ENCODE peak calls at places on chromosomes 3 and 15, in six cellular contexts. V is foreskin fibroblast, M is heart left ventricle, O is thyroid gland, R is psoas muscle, K is SK-N-SH. D is an unnamed sample.

GRCh38 chr15:58631319-58631718 is 118.2 kb downstream of the ADAM10 start:
- DNase-seq in O (no peak), K (no peak), M (no peak), R (no peak), V (no peak), D (no peak)

GRCh38 chr3:189622629-189623028 is 8.6 kb upstream of the TP63 start:
- DNase-seq in V (no peak), R (no peak), M (no peak), O (no peak), K (no peak), D (no peak)

GRCh38 chr3:9250236-9250635 is 790 bp upstream of the SRGAP3 start:
- DNase-seq in R (no peak), V (no peak), K (peak; percentile 38), M (no peak), O (no peak), D (no peak)

GRCh38 chr3:135907422-135908165 is 57.9 kb upstream of the PPP2R3A start:
- DNase-seq in V (no peak), M (no peak), K (no peak), O (peak; percentile 5), R (no peak), D (no peak)

GRCh38 chr3:40847571-40847992 is 322.8 kb downstream of the ZNF621 start:
- DNase-seq in K (no peak), O (no peak), V (no peak), M (peak; percentile 21), R (no peak), D (no peak)

GRCh38 chr3:10548997-10549396 is 43.6 kb upstream of the ATP2B2 start:
- DNase-seq in K (no peak), V (no peak), R (no peak), M (no peak), O (no peak), D (no peak)

GRCh38 chr3:45978348-45978747 is 17.3 kb downstream of the FYCO1 start:
- DNase-seq in M (no peak), R (no peak), O (peak; percentile 95), K (no peak), V (no peak), D (peak; percentile 82)

GRCh38 chr3:156978471-156978961 is 152.4 kb downstream of the LEKR1 start:
- DNase-seq in V (peak; percentile 12), R (no peak), O (no peak), K (no peak), M (no peak), D (no peak)

DNA sequence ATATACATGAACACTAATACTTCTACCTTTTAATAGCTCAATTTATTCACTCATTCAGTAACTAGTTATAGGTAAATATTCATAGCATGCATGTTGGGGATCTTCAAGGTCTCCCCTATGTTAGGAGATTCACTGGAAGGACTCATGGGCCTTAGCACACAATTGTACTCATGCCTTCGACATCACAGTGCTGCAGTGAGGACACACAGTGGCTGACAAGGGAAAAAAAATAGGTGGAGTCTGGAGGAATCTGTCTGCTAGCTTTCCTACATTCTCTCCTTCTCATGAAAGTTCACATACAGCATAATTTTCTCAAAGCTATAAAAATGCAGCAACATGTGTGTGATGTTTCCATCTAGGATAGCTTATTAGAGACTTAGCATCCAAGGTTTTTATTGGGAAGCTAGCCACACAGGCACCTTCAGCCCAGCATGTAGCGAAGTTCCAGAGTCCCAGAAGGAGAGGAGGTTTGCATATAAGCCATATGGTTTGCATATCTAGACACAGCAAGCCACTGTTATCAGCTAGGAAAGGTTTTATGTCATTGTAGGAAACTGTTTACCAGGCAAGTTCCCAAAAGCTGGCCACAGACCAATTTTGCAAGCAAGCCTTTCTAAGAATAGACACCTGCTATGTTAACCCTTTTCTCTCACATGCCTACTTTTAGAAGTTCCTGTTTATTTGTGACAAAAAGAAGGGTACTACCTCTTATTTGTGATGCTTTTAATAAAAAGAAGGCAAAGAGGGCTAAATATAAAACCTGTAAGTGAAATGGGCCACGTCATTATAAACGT is 46.4 kb downstream of the MORC1 start:
- DNase-seq in O (no peak), R (no peak), V (no peak), M (peak; percentile 8), K (no peak), D (peak; percentile 30)
- TF ChIP-seq CTCF in O (no peak), R (no peak), V (no peak), M (no peak), K (no peak), D (no peak)

GRCh38 chr15:48109856-48110531 is 10.8 kb upstream of the SLC24A5 start:
- DNase-seq in V (no peak), K (no peak), R (no peak), M (no peak), O (no peak), D (no peak)

GRCh38 chr15:48109212-48109611 is 11.6 kb upstream of the SLC24A5 start:
- DNase-seq in K (no peak), V (no peak), O (no peak), R (no peak), M (no peak), D (no peak)

GRCh38 chr15:48112242-48112641 is 8.5 kb upstream of the SLC24A5 start:
- DNase-seq in K (peak; percentile 36), M (no peak), V (peak; percentile 6), R (no peak), O (peak; percentile 5), D (no peak)
- TF ChIP-seq CTCF in K (peak; percentile 64), M (no peak), V (peak; percentile 51), R (peak; percentile 19), O (peak; percentile 25), D (no peak)

GRCh38 chr3:56468184-56469106 is at the start of gene ERC2:
- DNase-seq in K (peak; percentile 92), O (peak; percentile 64), V (peak; percentile 14), M (peak; percentile 11), R (peak; percentile 53), D (peak; percentile 59)
- TF ChIP-seq CTCF in K (peak; percentile 50), O (no peak), V (no peak), M (no peak), R (no peak), D (no peak)

GRCh38 chr3:12601072-12601471 is 44.2 kb downstream of the MKRN2 start:
- DNase-seq in V (no peak), K (peak; percentile 21), M (no peak), O (no peak), R (no peak), D (no peak)
- TF ChIP-seq CTCF in V (peak; percentile 20), K (peak; percentile 25), M (no peak), O (no peak), R (peak; percentile 10), D (no peak)

GRCh38 chr3:43161684-43162512 is 56.0 kb upstream of the POMGNT2 start:
- DNase-seq in O (no peak), K (peak; percentile 47), M (no peak), V (peak; percentile 70), R (no peak), D (no peak)
- TF ChIP-seq CTCF in O (peak; percentile 54), K (peak; percentile 46), M (peak; percentile 39), V (peak; percentile 36), R (peak; percentile 37), D (no peak)

GRCh38 chr15:38024293-38025091 is 90.1 kb downstream of the TMCO5A start:
- DNase-seq in O (no peak), V (no peak), M (no peak), R (no peak), K (no peak), D (no peak)

GRCh38 chr15:38030609-38031008 is 96.2 kb downstream of the TMCO5A start:
- DNase-seq in O (no peak), K (no peak), V (no peak), M (no peak), R (no peak), D (no peak)

GRCh38 chr15:38029741-38030140 is 95.3 kb downstream of the TMCO5A start:
- DNase-seq in M (no peak), O (no peak), K (no peak), V (no peak), R (no peak), D (no peak)

DNA sequence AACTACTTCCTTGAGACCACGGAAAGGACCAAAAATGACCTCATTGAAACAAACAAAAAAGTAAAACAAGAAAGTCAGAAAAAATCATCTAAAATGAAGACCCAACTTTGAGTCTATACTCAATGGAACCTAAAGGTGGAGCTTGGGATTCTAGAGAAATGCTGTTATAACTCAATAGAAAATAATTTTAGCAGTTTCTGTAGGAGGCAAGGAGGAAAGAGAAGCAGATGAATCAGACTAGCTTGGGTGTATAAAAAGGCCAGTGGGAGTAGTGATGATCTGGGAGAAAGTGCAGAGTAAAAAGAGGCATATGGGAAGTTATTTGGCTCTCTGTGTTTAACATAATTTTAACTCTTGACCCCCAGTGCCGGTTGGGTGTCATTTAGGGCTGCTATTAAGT is 94.4 kb downstream of the TMCO5A start:
- DNase-seq in M (no peak), V (peak; percentile 51), K (no peak), O (no peak), R (no peak), D (no peak)
- TF ChIP-seq CTCF in M (no peak), V (no peak), K (peak; percentile 30), O (no peak), R (no peak), D (no peak)

GRCh38 chr15:84981054-84981710 is 474 bp upstream of the PDE8A start:
- DNase-seq in M (peak; percentile 96), V (peak; percentile 97), O (peak; percentile 93), K (peak; percentile 100), R (peak; percentile 98), D (peak; percentile 99)
- TF ChIP-seq CTCF in M (peak; percentile 23), V (no peak), O (peak; percentile 30), K (no peak), R (peak; percentile 24), D (no peak)

DNA sequence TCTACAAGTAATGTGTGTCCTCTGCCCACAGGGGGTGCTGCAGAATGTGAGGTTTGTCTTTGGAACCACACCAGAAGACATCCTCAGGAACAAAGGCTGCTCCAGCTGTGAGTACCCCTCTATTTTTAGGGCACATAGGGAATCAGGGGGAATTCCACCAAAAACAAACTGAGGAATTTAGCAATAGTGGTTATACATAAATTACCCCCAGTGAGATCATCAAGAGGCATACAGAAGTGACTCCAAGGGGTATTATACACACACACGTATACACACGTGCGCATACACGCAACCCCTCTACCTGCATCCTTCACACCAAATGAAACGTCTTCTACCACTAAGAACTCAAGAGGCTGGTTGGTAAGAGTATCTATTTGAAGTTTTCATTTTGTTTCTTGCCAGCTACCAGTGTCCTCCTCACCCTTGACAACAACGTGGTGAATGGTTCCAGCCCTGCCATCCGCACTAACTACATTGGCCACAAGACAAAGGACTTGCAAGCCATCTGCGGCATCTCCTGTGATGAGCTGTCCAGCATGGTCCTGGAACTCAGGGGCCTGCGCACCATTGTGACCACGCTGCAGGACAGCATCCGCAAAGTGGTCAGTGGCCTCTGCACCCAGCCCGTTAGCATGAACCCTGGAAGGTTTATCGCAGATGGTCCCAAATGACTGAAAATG is 2.8 kb downstream of the THBS1 start:
- DNase-seq in V (peak; percentile 40), O (no peak), R (no peak), K (peak; percentile 36), M (no peak), D (no peak)
- TF ChIP-seq CTCF in V (peak; percentile 20), O (no peak), R (no peak), K (peak; percentile 58), M (no peak), D (no peak)

GRCh38 chr3:184249412-184250166 is at the start of gene EEF1AKMT4:
- DNase-seq in V (peak; percentile 98), M (peak; percentile 95), R (peak; percentile 98), K (peak; percentile 94), O (peak; percentile 98), D (peak; percentile 93)

GRCh38 chr3:184248454-184249411 is at the start of gene ALG3:
- DNase-seq in O (peak; percentile 81), R (peak; percentile 92), K (peak; percentile 89), M (peak; percentile 85), V (peak; percentile 86), D (peak; percentile 90)

GRCh38 chr3:184255291-184256039 is 5.9 kb downstream of the CAMK2N2 start:
- DNase-seq in V (no peak), O (no peak), M (no peak), R (no peak), K (no peak), D (no peak)

GRCh38 chr3:184250167-184250828 is 826 bp downstream of the EEF1AKMT4 start:
- DNase-seq in M (peak; percentile 73), R (peak; percentile 91), O (peak; percentile 89), K (peak; percentile 85), V (peak; percentile 76), D (peak; percentile 92)
- TF ChIP-seq CTCF in M (peak; percentile 94), R (peak; percentile 95), O (peak; percentile 73), K (peak; percentile 89), V (peak; percentile 97), D (peak; percentile 92)

D was measured in pancreas.